ENCODE peak calls at places on chromosomes 13 and 19, in five cellular contexts. H is activated T-cell treated with anti-CD3 and anti-CD28 coated beads for 4 hours; M is CD8-positive, alpha-beta memory T cell; S is effector CD4-positive, alpha-beta T cell; P is omental fat pad. E is an unnamed sample.
A peak's percentile ranks its signal among the peaks of the same experiment; 100 is the strongest.

GRCh38 chr13:74227476-74228158 is 93.4 kb upstream of the KLF12 start:
- DNase-seq in H (no peak), M (no peak), S (no peak), P (no peak), E (no peak)

GRCh38 chr19:14004619-14005380 is 1.3 kb downstream of the RFX1 start:
- DNase-seq in H (no peak), M (no peak), S (no peak), P (no peak), E (no peak)

GRCh38 chr13:50437252-50437651 is 406.2 kb downstream of the DLEU7 start:
- DNase-seq in H (no peak), M (no peak), S (no peak), P (no peak), E (no peak)

GRCh38 chr13:48876289-48876688 is 99.4 kb upstream of the FNDC3A start:
- DNase-seq in H (no peak), M (no peak), S (no peak), P (no peak), E (no peak)

GRCh38 chr13:33119886-33120543 is 103.8 kb downstream of the KL start:
- DNase-seq in H (no peak), M (no peak), S (no peak), P (no peak), E (no peak)

GRCh38 chr13:77859450-77859849 is 59.2 kb downstream of the EDNRB start:
- DNase-seq in H (no peak), M (no peak), S (no peak), P (no peak), E (no peak)

GRCh38 chr13:89169951-89170350 is 1498.8 kb downstream of the SLITRK5 start:
- DNase-seq in H (no peak), M (no peak), S (no peak), P (no peak), E (no peak)

GRCh38 chr19:5990289-5990797 is 12.4 kb upstream of the RANBP3 start:
- DNase-seq in H (no peak), M (no peak), S (no peak), P (no peak), E (no peak)

GRCh38 chr19:52992109-52993004 is 21.4 kb upstream of the ERVV-1 start:
- DNase-seq in H (no peak), M (no peak), S (no peak), P (no peak), E (no peak)

GRCh38 chr13:27978301-27978968 is 9.3 kb upstream of the CDX2 start:
- DNase-seq in H (no peak), M (no peak), S (no peak), P (no peak), E (no peak)

GRCh38 chr13:110345266-110345665 is 38.2 kb downstream of the COL4A2 start:
- DNase-seq in H (no peak), M (no peak), S (no peak), P (no peak), E (no peak)

GRCh38 chr13:42000836-42001235 is 39.9 kb upstream of the VWA8 start:
- DNase-seq in H (no peak), M (no peak), S (no peak), P (no peak), E (peak; percentile 4)

GRCh38 chr13:44768775-44769578 is 192.8 kb upstream of the TSC22D1 start:
- DNase-seq in H (peak; percentile 19), M (no peak), S (no peak), P (no peak), E (no peak)

GRCh38 chr19:35901854-35902661 is at the start of gene HCST:
- DNase-seq in H (no peak), M (peak; percentile 74), S (peak; percentile 39), P (no peak), E (peak; percentile 4)